ENCODE peak calls at places on chromosome 12, in eight cellular contexts. K is endodermal cell, Q is right lobe of liver, Z is foreskin keratinocyte, C is mammary epithelial cell, S is neural crest cell, N is brain microvascular endothelial cell, B is A673. J is an unnamed sample.

GRCh38 chr12:52130695-52131094 is 51.2 kb downstream of the SMIM41 start:
- DNase-seq in Z (no peak), C (no peak), K (peak), B (no peak), S (no peak), Q (no peak), N (no peak), J (peak)

GRCh38 chr12:132396657-132397056 is 67.3 kb upstream of the GALNT9 start:
- DNase-seq in C (no peak), S (no peak), Q (no peak), Z (no peak), B (no peak), K (no peak), N (no peak), J (no peak)

GRCh38 chr12:20270557-20270956 is 97.8 kb upstream of the PDE3A start:
- DNase-seq in N (no peak), K (no peak), S (no peak), Q (no peak), C (no peak), B (no peak), Z (no peak), J (no peak)

GRCh38 chr12:81128930-81129554 is 51.2 kb downstream of the ACSS3 start:
- DNase-seq in N (peak), S (peak), K (peak), C (peak), B (peak), Q (peak), Z (peak), J (no peak)

GRCh38 chr12:6494351-6494743 is 445 bp downstream of the NCAPD2 start:
- DNase-seq in B (no peak), Q (no peak), K (no peak), C (no peak), Z (no peak), S (no peak), N (peak), J (no peak)

GRCh38 chr12:113184098-113184899 is 979 bp downstream of the DDX54 start:
- DNase-seq in B (no peak), C (no peak), S (no peak), N (no peak), K (no peak), Z (no peak), Q (no peak), J (no peak)

GRCh38 chr12:94941440-94941862 is 62.0 kb downstream of the NDUFA12 start:
- DNase-seq in Q (no peak), K (no peak), B (peak), Z (peak), C (peak), N (peak), S (no peak), J (no peak)

GRCh38 chr12:131104464-131105350 is 151.0 kb downstream of the ADGRD1 start:
- DNase-seq in C (peak), K (peak), Z (no peak), N (peak), S (peak), Q (peak), B (peak), J (peak)

GRCh38 chr12:62758216-62758615 is 176.7 kb downstream of the PPM1H start:
- DNase-seq in K (no peak), N (peak), Q (no peak), B (no peak), C (no peak), S (no peak), Z (no peak), J (no peak)

GRCh38 chr12:30696943-30697342 is 1.3 kb upstream of the IPO8 start:
- DNase-seq in Z (no peak), Q (no peak), K (peak), N (no peak), B (no peak), S (no peak), C (no peak), J (no peak)

GRCh38 chr12:12319501-12320322 is 30.3 kb downstream of the MANSC1 start:
- DNase-seq in C (no peak), N (no peak), Q (no peak), K (no peak), Z (no peak), B (peak), S (no peak), J (no peak)

GRCh38 chr12:76883826-76884225 is 5.0 kb upstream of the CSRP2 start:
- DNase-seq in Z (no peak), K (peak), B (no peak), Q (no peak), S (no peak), C (peak), N (peak), J (no peak)

GRCh38 chr12:77032406-77032805 is 33.0 kb downstream of the E2F7 start:
- DNase-seq in S (no peak), Q (no peak), Z (peak), C (peak), N (no peak), K (no peak), B (no peak), J (no peak)

GRCh38 chr12:47087088-47087688 is 7.4 kb upstream of the AMIGO2 start:
- DNase-seq in B (no peak), S (no peak), Q (no peak), K (no peak), N (no peak), Z (no peak), C (no peak), J (no peak)

GRCh38 chr12:57461326-57461903 is 1.8 kb downstream of the GLI1 start:
- DNase-seq in Z (no peak), N (no peak), B (peak), K (peak), C (peak), Q (no peak), S (peak), J (peak)

GRCh38 chr12:3564411-3564810 is 73.4 kb downstream of the PRMT8 start:
- DNase-seq in N (no peak), Z (no peak), C (no peak), B (no peak), S (no peak), Q (no peak), K (no peak), J (no peak)

GRCh38 chr12:78963439-78964222 is 99.1 kb downstream of the SYT1 start:
- DNase-seq in B (no peak), N (peak), C (peak), Q (no peak), K (no peak), S (no peak), Z (peak), J (no peak)

GRCh38 chr12:78885466-78885865 is 20.9 kb downstream of the SYT1 start:
- DNase-seq in Q (no peak), B (no peak), N (no peak), S (no peak), C (no peak), Z (no peak), K (peak), J (no peak)

GRCh38 chr12:114240288-114240687 is 165.7 kb downstream of the TBX5 start:
- DNase-seq in S (no peak), C (no peak), Q (no peak), K (peak), B (no peak), Z (no peak), N (no peak), J (no peak)

GRCh38 chr12:114248527-114248926 is 157.4 kb downstream of the TBX5 start:
- DNase-seq in C (no peak), S (no peak), B (no peak), Z (peak), N (no peak), K (peak), Q (no peak), J (no peak)

GRCh38 chr12:114241973-114242434 is 163.9 kb downstream of the TBX5 start:
- DNase-seq in S (no peak), B (peak), K (peak), Z (no peak), N (no peak), Q (no peak), C (no peak), J (no peak)

DNA sequence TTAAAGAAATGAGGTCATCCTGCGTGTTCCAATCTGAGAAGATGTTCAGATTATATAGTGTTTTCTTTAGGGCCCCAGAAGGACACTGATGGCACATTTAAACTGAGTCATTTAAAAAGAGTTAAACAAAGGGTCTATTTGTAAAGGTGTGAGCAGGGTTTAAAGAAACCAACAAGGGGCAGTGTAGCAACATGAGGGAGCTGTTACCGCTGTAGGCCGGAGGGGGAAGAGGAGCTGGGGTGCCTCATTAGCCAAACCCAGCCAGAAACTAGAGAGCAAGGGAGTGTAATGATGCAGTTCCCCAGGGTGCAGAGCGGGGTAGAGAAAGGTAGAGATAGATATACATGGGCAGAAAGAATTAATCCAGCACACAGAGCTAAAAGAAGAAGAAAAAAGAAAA is 160.4 kb downstream of the TBX5 start:
- DNase-seq in B (no peak), C (no peak), Z (no peak), S (no peak), K (peak), Q (no peak), N (no peak), J (no peak)
- TF ChIP-seq CTCF in B (no peak), C (no peak), Z (no peak), S (no peak), K (peak), Q (no peak), N (no peak), J (no peak)

DNA sequence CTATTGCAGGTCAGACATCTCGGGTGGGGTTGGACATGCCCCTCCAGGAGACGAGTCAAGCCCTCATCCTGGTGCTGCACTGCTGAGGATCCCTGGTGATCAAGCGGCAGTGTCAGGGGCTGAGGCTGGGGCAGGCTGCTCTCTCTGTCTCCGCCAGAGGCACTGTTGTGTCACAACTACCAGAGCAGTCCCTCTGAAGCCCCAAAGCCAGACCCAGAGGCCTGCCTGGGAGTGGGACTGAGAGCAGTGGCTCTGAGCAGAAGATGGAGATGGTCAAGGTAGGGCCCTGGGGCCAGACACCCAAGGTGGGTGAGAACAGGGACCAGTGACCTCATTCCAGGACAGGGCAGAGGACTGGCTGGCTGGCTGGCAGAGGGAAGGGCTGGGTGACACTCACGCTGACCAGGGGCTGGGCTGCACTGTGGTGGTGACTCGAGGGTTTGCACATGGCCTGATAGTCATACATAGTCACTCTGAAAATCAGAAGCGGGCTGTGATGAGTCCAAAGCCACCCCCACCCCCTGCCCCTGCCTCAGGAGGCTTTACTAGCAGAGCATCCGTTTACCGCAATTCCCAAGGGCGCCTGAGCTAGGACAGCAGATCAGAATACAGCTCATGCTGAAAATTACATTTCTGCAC is 19.6 kb upstream of the LRTM2 start:
- DNase-seq in C (no peak), N (peak), Z (no peak), Q (peak), S (no peak), K (peak), B (peak), J (no peak)
- TF ChIP-seq CTCF in C (no peak), N (peak), Z (no peak), Q (peak), S (peak), K (peak), B (peak), J (no peak)

DNA sequence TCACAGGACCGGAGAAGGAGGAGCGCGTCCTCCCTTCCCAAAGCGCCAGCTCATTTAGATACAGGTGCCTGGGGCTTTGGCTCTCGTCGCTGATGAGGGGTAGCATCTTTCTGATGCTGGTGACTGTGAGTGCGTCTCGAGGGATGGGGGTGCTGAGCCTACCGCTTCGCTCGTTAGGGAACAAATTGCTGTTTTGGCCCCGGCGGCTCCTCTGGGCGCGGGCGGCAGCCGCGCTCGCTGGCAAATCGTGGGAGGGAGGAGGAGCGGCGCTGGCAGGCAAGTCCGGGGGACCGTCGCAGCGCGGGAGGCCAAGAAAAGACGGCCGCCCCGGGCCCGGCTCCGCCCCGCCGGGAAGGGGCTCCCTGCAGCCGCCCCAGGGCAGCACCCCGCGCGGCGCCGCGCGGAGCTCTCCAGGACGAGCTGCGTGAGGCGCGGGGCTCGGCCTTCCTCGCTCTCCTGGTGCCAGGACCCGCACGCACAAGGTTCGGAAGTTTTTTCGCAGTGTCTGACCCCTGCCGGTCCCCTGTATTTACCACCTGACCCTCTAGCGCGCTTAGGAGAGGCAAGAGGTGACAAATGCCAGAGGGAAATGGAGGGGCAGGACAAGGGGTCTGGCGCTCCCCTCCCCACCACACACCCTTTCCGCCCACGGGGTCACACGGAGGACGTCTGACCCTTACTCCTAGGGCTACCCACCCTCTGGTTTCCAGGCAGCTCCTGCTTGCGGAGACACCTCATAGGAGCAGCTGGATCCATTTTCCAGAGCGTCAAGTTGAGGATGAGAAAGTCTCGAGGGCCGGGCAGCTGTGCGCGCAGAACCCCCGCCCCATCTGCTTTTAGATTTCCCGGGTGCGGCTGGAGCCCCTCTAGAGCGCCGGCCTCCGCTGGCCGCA is 875 bp upstream of the KCNH3 start:
- DNase-seq in B (peak), Q (no peak), Z (no peak), K (peak), S (no peak), C (no peak), N (no peak), J (peak)
- TF ChIP-seq CTCF in B (no peak), Q (no peak), Z (no peak), K (peak), S (peak), C (no peak), N (peak), J (no peak)

DNA sequence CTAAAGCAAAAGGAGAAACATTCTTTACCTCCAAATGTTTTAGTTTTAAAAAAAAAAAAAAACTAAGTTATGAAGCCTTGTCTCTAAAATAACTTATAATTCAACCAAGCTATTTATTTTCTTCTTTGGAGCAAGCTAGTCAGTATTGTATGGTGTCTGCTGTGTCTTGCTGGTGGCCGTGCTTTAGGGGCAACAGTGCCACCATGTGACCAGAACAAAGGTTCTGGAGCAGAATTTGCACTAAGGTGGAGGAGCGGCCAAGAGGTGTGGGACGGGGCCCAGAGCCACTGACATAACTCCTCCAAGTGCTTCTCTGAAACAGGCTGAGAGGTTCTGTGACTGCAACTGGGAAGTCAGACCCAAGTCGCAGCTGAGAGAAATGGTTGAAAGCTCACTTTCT is 4.5 kb downstream of the FICD start:
- DNase-seq in S (no peak), K (peak), N (no peak), Q (no peak), Z (no peak), C (no peak), B (no peak), J (no peak)
- TF ChIP-seq CTCF in S (no peak), K (peak), N (peak), Q (no peak), Z (peak), C (no peak), B (peak), J (no peak)

GRCh38 chr12:111607239-111607638 is 8.1 kb upstream of the ATXN2 start:
- DNase-seq in N (no peak), Z (no peak), B (no peak), C (no peak), Q (no peak), S (no peak), K (peak), J (no peak)
- TF ChIP-seq CTCF in N (peak), Z (no peak), B (no peak), C (no peak), Q (no peak), S (no peak), K (peak), J (no peak)

GRCh38 chr12:75623631-75624118 is 112.3 kb upstream of the KRR1 start:
- DNase-seq in Q (no peak), N (peak), C (peak), S (no peak), B (peak), K (peak), Z (peak), J (no peak)
- TF ChIP-seq CTCF in Q (peak), N (peak), C (peak), S (peak), B (peak), K (peak), Z (peak), J (no peak)